ENCODE peak calls at places on chromosomes 11 and 22, in seven cellular contexts. U is thyroid gland, L is AG04450, G is retinal pigment epithelial cell, W is GM10248, F is endothelial cell, A is dorsolateral prefrontal cortex. J is an unnamed sample.
A peak's percentile ranks its signal among the peaks of the same experiment; 100 is the strongest.

GRCh38 chr11:101618691-101619090 is 34.9 kb upstream of the TRPC6 start:
- DNase-seq in F (no peak), G (peak; percentile 20), U (no peak), L (peak; percentile 44), A (no peak), W (no peak), J (no peak)

GRCh38 chr11:47863189-47863892 is 15.2 kb upstream of the NUP160 start:
- DNase-seq in W (no peak), G (no peak), L (peak; percentile 85), A (no peak), F (no peak), U (no peak), J (no peak)

GRCh38 chr11:80285076-80285790 is 844.4 kb upstream of the TENM4 start:
- DNase-seq in L (peak; percentile 11), W (no peak), A (no peak), G (no peak), U (no peak), F (no peak), J (no peak)

GRCh38 chr11:127998421-127998820 is 588.9 kb downstream of the ETS1 start:
- DNase-seq in W (no peak), G (no peak), F (no peak), L (no peak), U (no peak), A (no peak), J (no peak)

GRCh38 chr11:9529333-9529648 is 44.2 kb upstream of the WEE1 start:
- DNase-seq in W (no peak), U (peak; percentile 69), G (no peak), A (no peak), F (no peak), L (no peak), J (no peak)

GRCh38 chr11:99739464-99740089 is 718.8 kb downstream of the CNTN5 start:
- DNase-seq in W (peak; percentile 13), U (peak; percentile 2), G (peak; percentile 26), L (peak; percentile 3), A (no peak), F (peak; percentile 40), J (no peak)

GRCh38 chr11:111391328-111392124 is 12.5 kb upstream of the POU2AF1 start:
- DNase-seq in L (no peak), G (no peak), W (no peak), U (no peak), A (no peak), F (no peak), J (no peak)

GRCh38 chr22:32839776-32840571 is 38.5 kb downstream of the TIMP3 start:
- DNase-seq in L (no peak), A (no peak), W (no peak), F (peak; percentile 22), G (peak; percentile 35), U (peak; percentile 80), J (no peak)

GRCh38 chr11:121889931-121890330 is 226.1 kb downstream of the BLID start:
- DNase-seq in L (no peak), U (no peak), A (no peak), W (no peak), F (no peak), G (peak; percentile 81), J (no peak)

GRCh38 chr11:18379201-18379600 is 15.2 kb upstream of the LDHA start:
- DNase-seq in G (no peak), W (no peak), A (no peak), F (no peak), U (peak; percentile 95), L (no peak), J (no peak)

GRCh38 chr11:14620027-14620511 is 23.5 kb upstream of the PDE3B start:
- DNase-seq in U (no peak), L (no peak), A (no peak), W (no peak), F (no peak), G (no peak), J (no peak)

GRCh38 chr11:75514596-75514995 is 11.1 kb downstream of the GDPD5 start:
- DNase-seq in U (no peak), G (no peak), W (no peak), F (no peak), L (no peak), A (no peak), J (no peak)

GRCh38 chr22:19038728-19039447 is 83.3 kb downstream of the DGCR2 start:
- DNase-seq in A (no peak), F (no peak), U (no peak), W (no peak), G (no peak), L (no peak), J (no peak)

GRCh38 chr11:104163100-104164027 is 583 bp downstream of the PDGFD start:
- DNase-seq in F (peak; percentile 43), W (peak; percentile 3), U (no peak), A (peak; percentile 41), G (no peak), L (no peak), J (no peak)

GRCh38 chr22:45162531-45162930 is 1.2 kb upstream of the NUP50 start:
- DNase-seq in W (no peak), A (no peak), F (no peak), L (no peak), G (no peak), U (no peak), J (no peak)

GRCh38 chr11:72254299-72254993 is 10.5 kb upstream of the PHOX2A start:
- DNase-seq in G (no peak), W (no peak), F (no peak), L (no peak), A (no peak), U (no peak), J (no peak)

GRCh38 chr11:96293109-96293508 is 49.9 kb downstream of the MAML2 start:
- DNase-seq in A (no peak), U (no peak), G (no peak), L (no peak), W (no peak), F (no peak), J (no peak)
- TF ChIP-seq CTCF in A (no peak), U (no peak), G (no peak), L (no peak), W (no peak), F (no peak), J (no peak)

DNA sequence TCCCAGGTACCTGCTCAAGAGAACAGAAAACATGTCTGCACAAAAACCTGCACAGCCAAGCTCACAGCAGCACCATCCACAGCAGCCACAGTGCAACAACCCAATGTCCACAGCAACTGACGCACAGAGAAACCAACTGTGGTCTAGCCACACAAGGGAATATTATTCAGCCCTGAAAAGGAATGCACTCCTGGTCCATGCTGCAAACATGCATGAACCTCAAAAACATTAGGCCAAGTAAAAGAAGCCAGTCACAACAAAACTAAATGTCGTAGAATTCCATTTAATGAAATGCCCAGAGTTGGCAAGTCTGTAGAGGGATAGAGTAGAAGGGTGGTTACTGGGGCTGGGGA is 60.6 kb downstream of the MYEOV start:
- DNase-seq in A (no peak), W (no peak), U (no peak), L (no peak), G (no peak), F (no peak), J (no peak)
- TF ChIP-seq CTCF in A (no peak), W (no peak), U (no peak), L (no peak), G (no peak), F (no peak), J (no peak)

DNA sequence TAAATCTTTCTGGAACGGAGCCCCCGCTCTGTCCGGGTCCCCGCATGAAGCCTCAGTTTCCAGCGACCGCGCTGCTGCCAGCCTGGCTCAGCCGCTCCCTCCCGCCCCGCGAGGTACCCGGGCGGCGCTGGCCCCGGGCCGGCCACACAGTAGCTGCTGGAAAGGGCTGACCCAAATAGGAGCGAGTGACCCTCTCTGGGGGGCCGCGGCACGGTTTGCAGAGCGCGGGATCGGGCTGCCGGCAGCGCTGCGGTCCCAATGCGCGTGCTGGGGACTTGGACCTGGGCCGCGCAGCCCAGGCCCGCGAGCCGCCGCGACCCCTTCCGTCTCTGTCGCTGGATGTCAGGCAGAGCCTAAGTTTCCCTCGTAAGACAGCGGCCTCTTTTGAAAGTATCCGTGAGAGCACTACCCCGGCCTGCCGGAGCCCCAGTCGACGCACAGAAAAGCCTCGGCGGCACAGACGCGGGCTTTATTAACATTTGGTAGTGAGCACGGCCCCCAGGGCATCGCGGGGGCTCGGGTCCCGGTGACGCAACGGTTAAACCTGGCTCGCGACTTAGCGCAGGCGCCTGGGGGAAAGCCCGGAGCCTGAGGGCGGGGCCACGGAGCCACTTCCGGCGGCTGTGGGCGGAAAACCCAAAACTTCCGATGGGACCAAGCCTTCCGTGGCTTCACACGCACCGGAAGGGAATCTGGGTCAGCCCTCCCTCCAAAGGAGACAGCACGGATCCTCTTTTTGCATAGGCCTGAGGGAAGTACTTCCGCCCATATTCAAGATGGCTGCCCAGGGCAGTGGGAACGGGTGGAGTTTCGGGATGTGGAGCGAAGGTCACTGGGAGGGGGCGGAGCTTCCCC is 14.9 kb downstream of the BAD start:
- DNase-seq in L (peak; percentile 100), U (peak; percentile 98), A (peak; percentile 99), F (peak; percentile 94), W (peak; percentile 91), G (peak; percentile 99), J (peak; percentile 98)
- TF ChIP-seq CTCF in L (no peak), U (peak; percentile 19), A (peak; percentile 39), F (no peak), W (no peak), G (peak; percentile 4), J (no peak)

GRCh38 chr11:61629082-61629481 is 48.2 kb upstream of the SYT7 start:
- DNase-seq in L (no peak), G (no peak), W (no peak), F (no peak), A (no peak), U (no peak), J (no peak)

GRCh38 chr11:61630104-61630503 is 49.2 kb upstream of the SYT7 start:
- DNase-seq in U (no peak), W (no peak), G (peak; percentile 56), A (no peak), F (no peak), L (no peak), J (no peak)

GRCh38 chr11:61625525-61625924 is 44.6 kb upstream of the SYT7 start:
- DNase-seq in G (no peak), L (no peak), A (no peak), U (no peak), F (no peak), W (no peak), J (no peak)

GRCh38 chr11:61626580-61627380 is 45.9 kb upstream of the SYT7 start:
- DNase-seq in F (no peak), U (peak; percentile 86), A (no peak), G (peak; percentile 40), W (no peak), L (no peak), J (no peak)

DNA sequence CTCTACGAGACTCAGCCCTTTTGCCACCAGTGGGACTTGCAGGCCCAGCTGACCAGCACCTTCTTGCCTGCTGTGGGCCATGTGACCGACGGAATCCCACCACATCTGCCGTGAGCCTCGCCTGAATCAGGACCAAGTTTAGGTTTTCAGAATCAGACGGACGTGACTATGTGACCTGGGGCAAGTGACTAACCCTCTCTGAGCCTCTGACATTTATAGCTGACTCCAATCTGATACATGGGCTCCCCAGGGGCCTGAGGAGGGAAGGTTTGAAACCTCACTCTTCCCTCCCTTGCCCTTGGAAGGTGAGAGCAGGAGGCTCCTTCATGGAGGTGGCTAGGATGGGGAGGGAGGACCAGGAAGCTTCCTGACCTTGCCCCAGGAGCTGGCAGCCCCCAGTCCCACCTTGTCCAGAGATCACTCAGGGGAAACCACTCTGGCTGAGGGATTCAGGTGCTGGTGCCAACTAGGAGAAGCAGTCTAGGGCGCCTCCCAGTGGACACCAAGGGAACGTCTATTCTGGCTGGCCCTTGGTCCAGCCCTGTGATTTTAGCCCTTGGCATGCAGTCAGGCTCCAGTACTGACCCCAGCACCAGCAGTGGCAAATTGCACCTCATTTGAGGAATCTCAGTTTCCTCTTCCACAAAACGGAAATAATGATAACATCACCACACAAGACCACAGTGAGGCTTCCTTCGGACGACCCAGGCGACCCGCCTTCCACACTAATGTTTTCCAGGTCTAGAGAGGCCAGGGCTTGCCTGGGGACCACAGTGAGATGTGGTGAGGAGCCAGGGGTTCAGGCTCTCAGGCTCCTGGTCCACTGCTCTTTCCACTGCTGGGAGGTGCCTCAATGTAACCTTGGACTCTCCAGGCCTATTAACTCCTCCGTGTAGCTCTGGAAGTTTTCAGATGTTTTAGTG is 47.2 kb upstream of the SYT7 start:
- DNase-seq in W (peak; percentile 65), G (no peak), F (peak; percentile 83), A (peak; percentile 70), L (peak; percentile 50), U (peak; percentile 82), J (peak; percentile 68)
- TF ChIP-seq CTCF in W (peak; percentile 68), G (peak; percentile 91), F (peak; percentile 87), A (peak; percentile 74), L (peak; percentile 93), U (peak; percentile 93), J (peak; percentile 76)